ENCODE peak calls at places on chromosomes 11 and 22, in nine cellular contexts. One of them, this sample, is unnamed.

GRCh38 chr22:39351689-39352214 is 2.0 kb downstream of the SYNGR1 start:
- DNase-seq in CD4-positive, alpha-beta T cell: no peak
- DNase-seq in GM20000: no peak
- DNase-seq in MM.1S: no peak
- DNase-seq in NCI-H1417 treated with DMSO at 0.1 percent for 48 hours: no peak
- DNase-seq in HEK293T: no peak
- DNase-seq in fibroblast of gingiva: no peak
- DNase-seq in keratinocyte: no peak
- DNase-seq in kidney glomerular epithelial cell: no peak
- DNase-seq in this sample: no peak

GRCh38 chr22:24140357-24140756 is 40.9 kb upstream of the SUSD2 start:
- DNase-seq in kidney glomerular epithelial cell: no peak
- DNase-seq in NCI-H1417 treated with DMSO at 0.1 percent for 48 hours: no peak
- DNase-seq in CD4-positive, alpha-beta T cell: no peak
- DNase-seq in MM.1S: no peak
- DNase-seq in GM20000: no peak
- DNase-seq in HEK293T: no peak
- DNase-seq in fibroblast of gingiva: no peak
- DNase-seq in keratinocyte: no peak
- DNase-seq in this sample: no peak

GRCh38 chr11:114040706-114041211 is 18.8 kb upstream of the ZBTB16 start:
- DNase-seq in CD4-positive, alpha-beta T cell: no peak
- DNase-seq in MM.1S: no peak
- DNase-seq in NCI-H1417 treated with DMSO at 0.1 percent for 48 hours: no peak
- DNase-seq in GM20000: no peak
- DNase-seq in kidney glomerular epithelial cell: no peak
- DNase-seq in HEK293T: peak
- DNase-seq in keratinocyte: no peak
- DNase-seq in fibroblast of gingiva: peak
- DNase-seq in this sample: no peak

GRCh38 chr11:22338465-22338810 is 257 bp downstream of the SLC17A6 start:
- DNase-seq in HEK293T: no peak
- DNase-seq in MM.1S: no peak
- DNase-seq in fibroblast of gingiva: no peak
- DNase-seq in GM20000: no peak
- DNase-seq in CD4-positive, alpha-beta T cell: no peak
- DNase-seq in keratinocyte: no peak
- DNase-seq in kidney glomerular epithelial cell: no peak
- DNase-seq in NCI-H1417 treated with DMSO at 0.1 percent for 48 hours: no peak
- DNase-seq in this sample: no peak

GRCh38 chr11:15824060-15824459 is 532.3 kb downstream of the SOX6 start:
- DNase-seq in CD4-positive, alpha-beta T cell: no peak
- DNase-seq in kidney glomerular epithelial cell: no peak
- DNase-seq in MM.1S: no peak
- DNase-seq in GM20000: no peak
- DNase-seq in keratinocyte: no peak
- DNase-seq in NCI-H1417 treated with DMSO at 0.1 percent for 48 hours: no peak
- DNase-seq in fibroblast of gingiva: no peak
- DNase-seq in HEK293T: no peak
- DNase-seq in this sample: no peak

GRCh38 chr11:83924987-83925542 is 638.9 kb upstream of the CCDC90B start:
- DNase-seq in fibroblast of gingiva: no peak
- DNase-seq in MM.1S: no peak
- DNase-seq in kidney glomerular epithelial cell: no peak
- DNase-seq in HEK293T: no peak
- DNase-seq in GM20000: no peak
- DNase-seq in CD4-positive, alpha-beta T cell: no peak
- DNase-seq in keratinocyte: no peak
- DNase-seq in NCI-H1417 treated with DMSO at 0.1 percent for 48 hours: no peak
- DNase-seq in this sample: no peak

GRCh38 chr11:32895471-32895870 is 2.9 kb downstream of the QSER1 start:
- DNase-seq in HEK293T: no peak
- DNase-seq in NCI-H1417 treated with DMSO at 0.1 percent for 48 hours: no peak
- DNase-seq in keratinocyte: no peak
- DNase-seq in kidney glomerular epithelial cell: no peak
- DNase-seq in CD4-positive, alpha-beta T cell: no peak
- DNase-seq in MM.1S: no peak
- DNase-seq in GM20000: no peak
- DNase-seq in fibroblast of gingiva: no peak
- DNase-seq in this sample: no peak

GRCh38 chr11:62710001-62710345 is 2.5 kb downstream of the GNG3 start:
- DNase-seq in kidney glomerular epithelial cell: no peak
- DNase-seq in NCI-H1417 treated with DMSO at 0.1 percent for 48 hours: no peak
- DNase-seq in GM20000: no peak
- DNase-seq in CD4-positive, alpha-beta T cell: no peak
- DNase-seq in MM.1S: peak
- DNase-seq in keratinocyte: no peak
- DNase-seq in fibroblast of gingiva: peak
- DNase-seq in HEK293T: no peak
- DNase-seq in this sample: no peak

GRCh38 chr11:94504689-94505293 is 7.5 kb upstream of the C11orf97 start:
- DNase-seq in kidney glomerular epithelial cell: peak
- DNase-seq in HEK293T: peak
- DNase-seq in MM.1S: peak
- DNase-seq in fibroblast of gingiva: peak
- DNase-seq in keratinocyte: no peak
- DNase-seq in NCI-H1417 treated with DMSO at 0.1 percent for 48 hours: peak
- DNase-seq in CD4-positive, alpha-beta T cell: no peak
- DNase-seq in GM20000: peak
- DNase-seq in this sample: no peak

GRCh38 chr22:49760630-49761571 is 66.8 kb downstream of the BRD1 start:
- DNase-seq in NCI-H1417 treated with DMSO at 0.1 percent for 48 hours: no peak
- DNase-seq in CD4-positive, alpha-beta T cell: no peak
- DNase-seq in keratinocyte: no peak
- DNase-seq in MM.1S: peak
- DNase-seq in HEK293T: no peak
- DNase-seq in fibroblast of gingiva: no peak
- DNase-seq in GM20000: peak
- DNase-seq in kidney glomerular epithelial cell: no peak
- DNase-seq in this sample: no peak

GRCh38 chr11:9315078-9315688 is 790 bp upstream of the TMEM41B start:
- DNase-seq in MM.1S: peak
- DNase-seq in fibroblast of gingiva: no peak
- DNase-seq in HEK293T: no peak
- DNase-seq in GM20000: no peak
- DNase-seq in kidney glomerular epithelial cell: peak
- DNase-seq in NCI-H1417 treated with DMSO at 0.1 percent for 48 hours: no peak
- DNase-seq in CD4-positive, alpha-beta T cell: no peak
- DNase-seq in keratinocyte: no peak
- DNase-seq in this sample: no peak

GRCh38 chr22:49084203-49084602 is 743.5 kb downstream of the BRD1 start:
- DNase-seq in GM20000: no peak
- DNase-seq in NCI-H1417 treated with DMSO at 0.1 percent for 48 hours: no peak
- DNase-seq in fibroblast of gingiva: no peak
- DNase-seq in HEK293T: no peak
- DNase-seq in keratinocyte: no peak
- DNase-seq in CD4-positive, alpha-beta T cell: no peak
- DNase-seq in MM.1S: no peak
- DNase-seq in kidney glomerular epithelial cell: no peak
- DNase-seq in this sample: no peak

GRCh38 chr11:8337115-8337386 is 73.4 kb upstream of the LMO1 start:
- DNase-seq in CD4-positive, alpha-beta T cell: no peak
- DNase-seq in fibroblast of gingiva: no peak
- DNase-seq in kidney glomerular epithelial cell: no peak
- DNase-seq in HEK293T: no peak
- DNase-seq in MM.1S: no peak
- DNase-seq in keratinocyte: no peak
- DNase-seq in GM20000: no peak
- DNase-seq in NCI-H1417 treated with DMSO at 0.1 percent for 48 hours: no peak
- DNase-seq in this sample: no peak

This sample was measured in NCI-H1048.